ENCODE peak calls at places on chromosomes 4 and X, in five cellular contexts. G is ovary, I is breast epithelium, O is AG04450, H is AG10803. D is an unnamed sample.

GRCh38 chrX:46912673-46913491 is 661 bp downstream of the JADE3 start:
- DNase-seq in G (peak; percentile 35), I (no peak), O (no peak), H (peak; percentile 24), D (peak; percentile 26)

GRCh38 chrX:70470850-70471289 is 26.2 kb downstream of the DLG3 start:
- DNase-seq in G (no peak), I (no peak), O (no peak), H (no peak), D (peak; percentile 59)

GRCh38 chr4:124936427-124936826 is 223.9 kb upstream of the ANKRD50 start:
- DNase-seq in G (peak; percentile 10), I (no peak), O (no peak), H (peak; percentile 66), D (peak; percentile 38)

GRCh38 chr4:10135252-10135651 is 18.7 kb upstream of the WDR1 start:
- DNase-seq in G (no peak), I (no peak), O (no peak), H (no peak), D (no peak)

GRCh38 chr4:101157415-101158135 is 189.8 kb downstream of the PPP3CA start:
- DNase-seq in G (no peak), I (no peak), O (no peak), H (no peak), D (peak; percentile 51)

GRCh38 chr4:7398104-7398423 is 36.7 kb downstream of the PSAPL1 start:
- DNase-seq in G (peak; percentile 26), I (peak; percentile 80), O (peak; percentile 15), H (peak; percentile 25), D (peak; percentile 18)

GRCh38 chrX:44698328-44698727 is 145.5 kb upstream of the DUSP21 start:
- DNase-seq in G (no peak), I (peak; percentile 17), O (no peak), H (no peak), D (no peak)

GRCh38 chr4:5927116-5927515 is 34.2 kb upstream of the CRMP1 start:
- DNase-seq in G (no peak), I (no peak), O (no peak), H (no peak), D (no peak)

GRCh38 chrX:151703487-151703886 is 8.2 kb downstream of the PRRG3 start:
- DNase-seq in G (peak; percentile 50), I (peak; percentile 27), O (no peak), H (no peak), D (peak; percentile 53)

GRCh38 chrX:137031517-137032377 is 2.0 kb downstream of the GPR101 start:
- DNase-seq in G (no peak), I (no peak), O (no peak), H (peak; percentile 35), D (peak; percentile 44)

GRCh38 chr4:169619958-169620845 is at the start of gene CLCN3:
- DNase-seq in G (peak; percentile 98), I (peak; percentile 97), O (peak; percentile 81), H (peak; percentile 94), D (peak; percentile 96)

GRCh38 chrX:110600745-110601310 is 194.8 kb downstream of the CHRDL1 start:
- DNase-seq in G (no peak), I (no peak), O (no peak), H (no peak), D (peak; percentile 17)

GRCh38 chr4:73662709-73663546 is 42.7 kb upstream of the RASSF6 start:
- DNase-seq in G (no peak), I (no peak), O (no peak), H (peak; percentile 74), D (peak; percentile 84)

GRCh38 chr4:7880681-7881080 is 59.0 kb downstream of the AFAP1 start:
- DNase-seq in G (no peak), I (no peak), O (no peak), H (no peak), D (no peak)

GRCh38 chrX:134255555-134255954 is 18.6 kb downstream of the CCDC160 start:
- DNase-seq in G (no peak), I (no peak), O (no peak), H (no peak), D (no peak)

GRCh38 chr4:95068818-95069478 is 311.2 kb downstream of the BMPR1B start:
- DNase-seq in G (no peak), I (no peak), O (no peak), H (no peak), D (no peak)

GRCh38 chr4:28228575-28228974 is 1367.9 kb downstream of the STIM2 start:
- DNase-seq in G (no peak), I (no peak), O (no peak), H (no peak), D (peak; percentile 37)

GRCh38 chrX:43552166-43552565 is 103.9 kb upstream of the MAOA start:
- DNase-seq in G (no peak), I (no peak), O (no peak), H (no peak), D (no peak)

GRCh38 chrX:10288400-10288799 is 131.6 kb downstream of the CLCN4 start:
- DNase-seq in G (no peak), I (no peak), O (no peak), H (peak; percentile 2), D (no peak)

GRCh38 chrX:41459714-41460113 is 12.6 kb downstream of the NYX start:
- DNase-seq in G (no peak), I (no peak), O (no peak), H (no peak), D (no peak)

GRCh38 chr4:3324093-3324815 is 31.4 kb downstream of the RGS12 start:
- DNase-seq in G (no peak), I (no peak), O (no peak), H (no peak), D (no peak)

GRCh38 chr4:95141376-95141775 is 383.6 kb downstream of the BMPR1B start:
- DNase-seq in G (no peak), I (no peak), O (no peak), H (peak; percentile 56), D (peak; percentile 43)

GRCh38 chrX:137432609-137433008 is 133.3 kb upstream of the ZIC3 start:
- DNase-seq in G (no peak), I (no peak), O (no peak), H (no peak), D (no peak)

GRCh38 chrX:17247144-17247543 is 127.9 kb upstream of the NHS start:
- DNase-seq in G (no peak), I (no peak), O (no peak), H (no peak), D (no peak)

GRCh38 chr4:145440292-145441007 is 41.2 kb upstream of the SMAD1 start:
- DNase-seq in G (no peak), I (no peak), O (no peak), H (no peak), D (no peak)

GRCh38 chr4:7183780-7184460 is 8.4 kb upstream of the SORCS2 start:
- DNase-seq in G (no peak), I (no peak), O (no peak), H (no peak), D (no peak)

GRCh38 chr4:80611366-80611765 is 275.8 kb downstream of the CFAP299 start:
- DNase-seq in G (no peak), I (no peak), O (no peak), H (no peak), D (no peak)

GRCh38 chr4:76902233-76902890 is 4.4 kb upstream of the SOWAHB start:
- DNase-seq in G (no peak), I (no peak), O (no peak), H (no peak), D (no peak)

GRCh38 chr4:73019462-73020047 is 50.0 kb downstream of the COX18 start:
- DNase-seq in G (no peak), I (no peak), O (peak; percentile 7), H (peak; percentile 51), D (peak; percentile 58)

GRCh38 chrX:150842198-150842553 is 56.3 kb downstream of the CD99L2 start:
- DNase-seq in G (no peak), I (no peak), O (no peak), H (no peak), D (no peak)

GRCh38 chr4:77047037-77047436 is 28.8 kb downstream of the CCNI start:
- DNase-seq in G (no peak), I (no peak), O (no peak), H (no peak), D (peak; percentile 47)

GRCh38 chrX:72005046-72005445 is 94.4 kb downstream of the NHSL2 start:
- DNase-seq in G (no peak), I (no peak), O (no peak), H (no peak), D (peak; percentile 43)

GRCh38 chrX:72002886-72003285 is 92.2 kb downstream of the NHSL2 start:
- DNase-seq in G (no peak), I (no peak), O (no peak), H (peak; percentile 72), D (peak; percentile 45)

GRCh38 chrX:72006461-72006860 is 95.8 kb downstream of the NHSL2 start:
- DNase-seq in G (no peak), I (no peak), O (no peak), H (no peak), D (no peak)

GRCh38 chrX:72001906-72002305 is 91.3 kb downstream of the NHSL2 start:
- DNase-seq in G (no peak), I (no peak), O (no peak), H (no peak), D (no peak)

DNA sequence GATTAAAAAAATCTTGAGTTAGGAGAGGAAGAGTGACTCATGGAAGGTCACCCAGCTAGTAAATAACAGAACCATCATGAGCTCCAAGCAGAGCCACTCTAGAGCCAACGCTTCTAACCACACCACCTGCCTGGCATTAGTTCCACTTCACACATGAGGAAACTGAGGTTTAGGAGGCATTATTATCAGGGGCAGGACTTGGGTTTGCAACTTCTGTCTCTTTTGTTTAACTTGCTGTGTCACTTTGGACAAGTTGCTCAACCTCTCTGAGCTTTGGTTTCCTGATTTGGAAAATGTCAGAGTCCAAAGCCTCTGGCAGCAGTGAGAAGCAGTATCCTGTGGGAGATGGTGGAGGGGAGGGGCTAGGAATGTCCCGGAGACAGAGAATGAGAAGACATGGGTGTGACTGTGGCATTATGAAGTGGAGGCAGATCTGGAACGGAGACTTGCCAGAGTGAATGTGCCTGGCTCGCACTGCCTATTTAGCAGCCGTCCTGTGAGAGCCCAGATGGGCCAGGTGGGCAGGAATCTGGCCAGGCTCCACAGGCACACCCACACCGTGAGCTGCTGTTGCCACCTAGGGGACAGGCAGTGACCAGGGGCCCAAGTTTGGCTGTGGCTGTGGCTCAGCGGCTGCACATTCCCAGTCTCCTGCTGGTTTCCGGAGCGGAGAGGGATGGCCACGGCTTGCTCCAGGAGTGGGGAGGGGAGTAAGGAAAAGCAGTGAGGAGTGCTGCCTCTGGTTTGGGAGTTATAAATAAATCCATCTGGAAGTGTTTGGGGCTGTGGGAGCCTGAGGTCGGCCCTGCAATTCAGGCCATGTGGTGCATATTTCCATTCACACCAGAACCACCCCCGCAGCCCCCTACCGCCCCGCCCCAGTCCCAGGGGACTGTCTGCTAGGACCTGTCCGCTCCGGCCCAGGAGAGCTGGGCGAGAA is 93.4 kb downstream of the NHSL2 start:
- DNase-seq in G (peak; percentile 26), I (peak; percentile 35), O (no peak), H (peak; percentile 72), D (peak; percentile 74)
- H3K4me3 ChIP-seq in G (no peak overlapping the region), I (no peak overlapping the region), O (no peak overlapping the region), H (peak overlapping the region; percentile 0), D (no peak overlapping the region)

GRCh38 chr4:187929024-187929423 is 66.5 kb upstream of the ZFP42 start:
- DNase-seq in G (no peak), I (no peak), O (no peak), H (no peak), D (no peak)
- TF ChIP-seq CTCF in G (no peak), I (no peak), O (no peak), H (no peak), D (no peak)

GRCh38 chr4:139014391-139015268 is 951 bp upstream of the NOCT start:
- DNase-seq in G (no peak), I (no peak), O (peak; percentile 84), H (peak; percentile 95), D (peak; percentile 93)
- H3K4me3 ChIP-seq in G (peak overlapping the region; percentile 40), I (peak overlapping the region; percentile 77), O (peak overlapping the region; percentile 88), H (peak overlapping the region; percentile 87), D (peak overlapping the region; percentile 89)

GRCh38 chrX:76850851-76851250 is 423.3 kb downstream of the MAGEE1 start:
- DNase-seq in G (no peak), I (no peak), O (no peak), H (no peak), D (no peak)
- TF ChIP-seq CTCF in G (no peak), I (no peak), O (no peak), H (no peak), D (peak; percentile 1)